ENCODE peak calls at places on chromosome 12, in four cellular contexts. One of them, this sample, is unnamed.

GRCh38 chr12:128800606-128801005 is 23.2 kb downstream of the SLC15A4 start:
- DNase-seq in GM10248: no peak
- DNase-seq in type B pancreatic cell: no peak
- DNase-seq in dorsolateral prefrontal cortex: no peak
- DNase-seq in this sample: no peak

GRCh38 chr12:80178846-80179245 is 79.5 kb downstream of the OTOGL start:
- DNase-seq in type B pancreatic cell: no peak
- DNase-seq in dorsolateral prefrontal cortex: no peak
- DNase-seq in GM10248: no peak
- DNase-seq in this sample: no peak

GRCh38 chr12:123384318-123384993 is 524 bp downstream of the KMT5A start:
- DNase-seq in type B pancreatic cell: no peak
- DNase-seq in dorsolateral prefrontal cortex: no peak
- DNase-seq in GM10248: no peak
- DNase-seq in this sample: no peak

GRCh38 chr12:1435456-1435855 is 158.9 kb downstream of the FBXL14 start:
- DNase-seq in GM10248: no peak
- DNase-seq in type B pancreatic cell: no peak
- DNase-seq in dorsolateral prefrontal cortex: no peak
- DNase-seq in this sample: no peak

GRCh38 chr12:73514672-73515071 is 1023.0 kb upstream of the ATXN7L3B start:
- DNase-seq in type B pancreatic cell: no peak
- DNase-seq in GM10248: no peak
- DNase-seq in dorsolateral prefrontal cortex: no peak
- DNase-seq in this sample: no peak

GRCh38 chr12:81896771-81897170 is 137.6 kb upstream of the PPFIA2 start:
- DNase-seq in dorsolateral prefrontal cortex: no peak
- DNase-seq in type B pancreatic cell: no peak
- DNase-seq in GM10248: no peak
- DNase-seq in this sample: no peak

GRCh38 chr12:28925726-28926376 is 223.2 kb upstream of the FAR2 start:
- DNase-seq in type B pancreatic cell: no peak
- DNase-seq in dorsolateral prefrontal cortex: no peak
- DNase-seq in GM10248: no peak
- DNase-seq in this sample: no peak

GRCh38 chr12:65324056-65324455 is 45.6 kb downstream of the MSRB3 start:
- DNase-seq in GM10248: no peak
- DNase-seq in type B pancreatic cell: no peak
- DNase-seq in dorsolateral prefrontal cortex: no peak
- DNase-seq in this sample: no peak

GRCh38 chr12:51246254-51246853 is 7.7 kb downstream of the DAZAP2 start:
- DNase-seq in GM10248: no peak
- DNase-seq in dorsolateral prefrontal cortex: no peak
- DNase-seq in type B pancreatic cell: no peak
- DNase-seq in this sample: peak

GRCh38 chr12:89306827-89307498 is 45.3 kb downstream of the DUSP6 start:
- DNase-seq in GM10248: no peak
- DNase-seq in dorsolateral prefrontal cortex: no peak
- DNase-seq in type B pancreatic cell: no peak
- DNase-seq in this sample: no peak

GRCh38 chr12:62679569-62679968 is 212.9 kb downstream of the MON2 start:
- DNase-seq in type B pancreatic cell: no peak
- DNase-seq in dorsolateral prefrontal cortex: no peak
- DNase-seq in GM10248: no peak
- DNase-seq in this sample: no peak

GRCh38 chr12:53078425-53079225 is 565 bp downstream of the SPRYD3 start:
- DNase-seq in type B pancreatic cell: no peak
- DNase-seq in dorsolateral prefrontal cortex: no peak
- DNase-seq in GM10248: no peak
- DNase-seq in this sample: no peak

GRCh38 chr12:13219320-13219719 is 22.8 kb downstream of the EMP1 start:
- DNase-seq in type B pancreatic cell: no peak
- DNase-seq in dorsolateral prefrontal cortex: no peak
- DNase-seq in GM10248: no peak
- DNase-seq in this sample: no peak

GRCh38 chr12:106311139-106311538 is 8.6 kb downstream of the TCP11L2 start:
- DNase-seq in GM10248: no peak
- DNase-seq in type B pancreatic cell: no peak
- DNase-seq in dorsolateral prefrontal cortex: no peak
- DNase-seq in this sample: no peak

GRCh38 chr12:46744256-46744655 is 81.5 kb downstream of the SLC38A4 start:
- DNase-seq in dorsolateral prefrontal cortex: no peak
- DNase-seq in type B pancreatic cell: no peak
- DNase-seq in GM10248: no peak
- DNase-seq in this sample: no peak

GRCh38 chr12:45034861-45035265 is 16.0 kb downstream of the DBX2 start:
- DNase-seq in dorsolateral prefrontal cortex: no peak
- DNase-seq in GM10248: no peak
- DNase-seq in type B pancreatic cell: no peak
- DNase-seq in this sample: no peak

GRCh38 chr12:118436002-118436724 is 59.8 kb downstream of the SUDS3 start:
- DNase-seq in dorsolateral prefrontal cortex: no peak
- DNase-seq in type B pancreatic cell: no peak
- DNase-seq in GM10248: no peak
- DNase-seq in this sample: no peak

GRCh38 chr12:54328595-54329337 is 3.8 kb downstream of the COPZ1 start:
- DNase-seq in dorsolateral prefrontal cortex: no peak
- DNase-seq in type B pancreatic cell: no peak
- DNase-seq in GM10248: no peak
- DNase-seq in this sample: no peak

GRCh38 chr12:113385282-113385882 is 18.3 kb downstream of the SDS start:
- DNase-seq in type B pancreatic cell: no peak
- DNase-seq in GM10248: no peak
- DNase-seq in dorsolateral prefrontal cortex: no peak
- DNase-seq in this sample: no peak

GRCh38 chr12:79525357-79525756 is 165.4 kb downstream of the PAWR start:
- DNase-seq in type B pancreatic cell: no peak
- DNase-seq in GM10248: no peak
- DNase-seq in dorsolateral prefrontal cortex: no peak
- DNase-seq in this sample: no peak

GRCh38 chr12:114936148-114937099 is 252.4 kb upstream of the TBX3 start:
- DNase-seq in dorsolateral prefrontal cortex: no peak
- DNase-seq in type B pancreatic cell: no peak
- DNase-seq in GM10248: no peak
- DNase-seq in this sample: no peak

GRCh38 chr12:68237523-68238070 is 12.0 kb upstream of the IL26 start:
- DNase-seq in dorsolateral prefrontal cortex: no peak
- DNase-seq in GM10248: no peak
- DNase-seq in type B pancreatic cell: no peak
- DNase-seq in this sample: no peak

GRCh38 chr12:110921262-110921661 is 883 bp upstream of the MYL2 start:
- DNase-seq in type B pancreatic cell: no peak
- DNase-seq in dorsolateral prefrontal cortex: no peak
- DNase-seq in GM10248: no peak
- DNase-seq in this sample: no peak

GRCh38 chr12:83052890-83053541 is 366.3 kb downstream of the TMTC2 start:
- DNase-seq in GM10248: no peak
- DNase-seq in dorsolateral prefrontal cortex: no peak
- DNase-seq in type B pancreatic cell: no peak
- DNase-seq in this sample: no peak

GRCh38 chr12:85182699-85183098 is 97.3 kb upstream of the ALX1 start:
- DNase-seq in type B pancreatic cell: no peak
- DNase-seq in dorsolateral prefrontal cortex: no peak
- DNase-seq in GM10248: no peak
- DNase-seq in this sample: no peak

GRCh38 chr12:1838994-1839365 is 18.6 kb downstream of the LRTM2 start:
- DNase-seq in dorsolateral prefrontal cortex: no peak
- DNase-seq in GM10248: no peak
- DNase-seq in type B pancreatic cell: no peak
- DNase-seq in this sample: no peak

GRCh38 chr12:106690569-106690968 is 83.9 kb upstream of the RIC8B start:
- DNase-seq in dorsolateral prefrontal cortex: no peak
- DNase-seq in type B pancreatic cell: no peak
- DNase-seq in GM10248: no peak
- DNase-seq in this sample: no peak

GRCh38 chr12:52278530-52278929 is 4.1 kb downstream of the KRT86 start:
- DNase-seq in dorsolateral prefrontal cortex: no peak
- DNase-seq in type B pancreatic cell: no peak
- DNase-seq in GM10248: no peak
- DNase-seq in this sample: no peak

GRCh38 chr12:27424631-27425230 is 21.8 kb upstream of the SMCO2 start:
- DNase-seq in GM10248: peak
- DNase-seq in type B pancreatic cell: no peak
- DNase-seq in dorsolateral prefrontal cortex: no peak
- DNase-seq in this sample: no peak

GRCh38 chr12:127678945-127679344 is 588.0 kb upstream of the TMEM132C start:
- DNase-seq in type B pancreatic cell: no peak
- DNase-seq in GM10248: no peak
- DNase-seq in dorsolateral prefrontal cortex: no peak
- DNase-seq in this sample: no peak

GRCh38 chr12:87596636-87597035 is 432.6 kb downstream of the C12orf50 start:
- DNase-seq in type B pancreatic cell: no peak
- DNase-seq in GM10248: no peak
- DNase-seq in dorsolateral prefrontal cortex: no peak
- DNase-seq in this sample: no peak
- TF ChIP-seq CTCF in type B pancreatic cell: no peak
- TF ChIP-seq CTCF in GM10248: no peak
- TF ChIP-seq CTCF in dorsolateral prefrontal cortex: no peak
- TF ChIP-seq CTCF in this sample: no peak

DNA sequence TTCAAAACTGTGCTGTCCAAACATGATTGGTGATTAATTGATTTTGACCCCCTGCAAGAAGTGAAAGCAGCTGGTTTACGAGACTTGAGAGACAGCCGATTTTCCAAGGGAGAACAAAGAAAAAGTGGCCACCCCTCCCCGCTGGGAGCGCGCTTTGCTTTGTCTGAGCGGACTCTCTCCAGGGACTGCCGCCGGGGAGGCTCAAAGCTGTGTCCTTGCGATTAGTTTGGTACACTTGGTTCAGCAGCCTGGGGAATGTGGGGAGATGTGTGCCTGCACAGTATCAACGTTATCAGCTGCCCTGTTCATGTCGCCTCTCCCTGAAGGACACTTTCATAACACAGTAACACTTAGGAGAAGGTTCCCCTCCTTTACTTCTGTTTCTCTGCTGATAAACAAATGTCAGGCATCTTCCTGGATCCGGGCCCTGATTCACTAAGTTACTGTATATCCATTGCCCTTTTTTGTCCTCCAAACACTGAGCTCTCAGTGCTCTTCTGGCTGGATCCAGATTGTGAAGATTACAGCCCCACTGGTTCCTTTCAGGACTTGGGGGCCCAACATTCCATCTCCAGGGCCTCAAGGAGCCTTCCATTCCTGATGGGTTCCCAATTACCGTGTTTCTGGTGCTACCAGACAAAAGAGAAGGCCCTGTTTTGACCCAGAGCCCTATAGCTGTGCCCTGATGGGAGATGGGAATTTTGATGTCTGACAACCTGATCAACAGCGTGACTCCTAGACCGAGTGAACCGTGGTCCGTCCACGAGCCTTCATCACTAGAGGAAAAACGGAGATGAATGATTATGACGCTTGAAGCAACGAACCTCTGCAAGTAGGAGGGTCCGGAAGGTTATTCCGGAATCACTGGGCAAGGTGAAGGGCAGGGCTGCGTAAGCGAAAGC is 31.7 kb upstream of the TUBA1C start:
- DNase-seq in dorsolateral prefrontal cortex: peak
- DNase-seq in GM10248: no peak
- DNase-seq in type B pancreatic cell: peak
- DNase-seq in this sample: no peak
- TF ChIP-seq CTCF in dorsolateral prefrontal cortex: peak
- TF ChIP-seq CTCF in GM10248: no peak
- TF ChIP-seq CTCF in type B pancreatic cell: no peak
- TF ChIP-seq CTCF in this sample: no peak

GRCh38 chr12:108609535-108610335 is 11.9 kb upstream of the TMEM119 start:
- DNase-seq in dorsolateral prefrontal cortex: no peak
- DNase-seq in type B pancreatic cell: no peak
- DNase-seq in GM10248: no peak
- DNase-seq in this sample: no peak

GRCh38 chr12:108610856-108611605 is 13.1 kb upstream of the TMEM119 start:
- DNase-seq in GM10248: no peak
- DNase-seq in dorsolateral prefrontal cortex: no peak
- DNase-seq in type B pancreatic cell: no peak
- DNase-seq in this sample: no peak

GRCh38 chr12:108608616-108609015 is 10.7 kb upstream of the TMEM119 start:
- DNase-seq in dorsolateral prefrontal cortex: no peak
- DNase-seq in GM10248: no peak
- DNase-seq in type B pancreatic cell: no peak
- DNase-seq in this sample: no peak

GRCh38 chr12:108611884-108612415 is 14.1 kb upstream of the TMEM119 start:
- DNase-seq in dorsolateral prefrontal cortex: no peak
- DNase-seq in type B pancreatic cell: no peak
- DNase-seq in GM10248: no peak
- DNase-seq in this sample: peak

DNA sequence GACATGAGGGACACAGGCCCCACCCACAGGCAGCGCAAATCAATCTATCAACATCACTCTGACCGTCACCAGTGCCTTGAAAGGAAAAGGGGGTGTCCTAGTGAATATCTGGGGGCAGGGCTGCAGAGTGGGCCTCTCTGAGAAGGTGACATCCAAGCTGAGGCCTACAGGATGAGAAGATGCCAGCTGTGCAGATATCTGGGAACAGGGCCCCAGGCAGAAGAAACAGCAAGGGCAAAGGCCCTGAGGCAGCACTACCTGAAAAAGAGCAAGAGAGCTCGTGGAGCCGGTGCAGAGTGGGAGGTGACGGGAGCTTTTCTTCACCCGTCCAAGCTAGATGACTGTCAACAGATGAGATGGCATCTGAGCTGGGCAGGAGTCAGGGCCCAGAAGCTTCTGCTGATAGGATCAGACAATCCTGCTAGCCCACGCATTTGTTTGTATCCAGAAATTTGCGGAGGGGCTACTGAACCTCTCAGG is 12.5 kb upstream of the TMEM119 start:
- DNase-seq in dorsolateral prefrontal cortex: no peak
- DNase-seq in type B pancreatic cell: no peak
- DNase-seq in GM10248: no peak
- DNase-seq in this sample: no peak
- TF ChIP-seq CTCF in dorsolateral prefrontal cortex: no peak
- TF ChIP-seq CTCF in type B pancreatic cell: no peak
- TF ChIP-seq CTCF in GM10248: no peak
- TF ChIP-seq CTCF in this sample: no peak

DNA sequence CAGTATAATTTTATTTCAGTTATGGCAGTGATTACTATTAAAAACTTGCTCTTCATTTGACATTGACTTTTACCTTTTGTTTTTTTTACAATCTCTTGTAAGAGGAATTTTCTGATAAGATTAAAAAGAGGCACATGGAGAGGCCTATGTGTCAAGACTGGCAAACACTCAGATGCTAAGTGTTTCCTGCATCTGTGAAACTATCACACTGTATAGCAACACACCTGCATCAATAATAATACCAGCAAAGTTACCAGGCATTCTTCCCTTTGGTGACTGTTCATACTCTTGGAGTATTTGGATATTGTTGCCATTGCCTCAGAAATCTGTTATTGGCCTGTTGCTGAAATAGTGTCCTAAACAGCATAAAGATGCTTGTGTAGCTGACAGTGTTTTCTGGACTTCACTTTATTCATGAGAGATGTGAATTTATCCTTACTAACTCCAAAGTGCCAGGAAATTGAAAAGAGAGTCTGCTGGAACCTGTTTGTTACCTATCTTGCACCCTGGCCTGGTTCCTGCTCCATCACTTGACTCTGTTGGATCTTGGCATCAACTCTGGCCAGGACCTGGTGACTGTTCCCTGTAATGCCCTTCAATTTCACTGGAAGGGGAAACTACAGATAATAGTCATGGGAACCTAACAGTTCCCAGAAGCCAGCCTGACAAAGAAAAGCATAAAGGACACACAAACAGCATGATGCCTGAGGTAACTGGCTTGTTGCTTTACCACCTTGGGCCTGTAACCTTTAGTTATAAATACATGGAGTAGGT is 19.8 kb downstream of the SLC16A7 start:
- DNase-seq in type B pancreatic cell: no peak
- DNase-seq in GM10248: no peak
- DNase-seq in dorsolateral prefrontal cortex: no peak
- DNase-seq in this sample: no peak
- TF ChIP-seq CTCF in type B pancreatic cell: no peak
- TF ChIP-seq CTCF in GM10248: no peak
- TF ChIP-seq CTCF in dorsolateral prefrontal cortex: no peak
- TF ChIP-seq CTCF in this sample: no peak